ENCODE peak calls at places on chromosomes 4 and X, in six cellular contexts. One of them, this sample, is unnamed.

GRCh38 chrX:26008691-26009090 is 129.5 kb upstream of the MAGEB18 start:
- DNase-seq in CD8-positive, alpha-beta T cell: no peak
- DNase-seq in AG09309: no peak
- DNase-seq in lung: no peak
- DNase-seq in B cell: no peak
- DNase-seq in cardiac fibroblast: no peak
- DNase-seq in this sample: no peak

GRCh38 chrX:1455948-1456280 is 3.2 kb upstream of the ASMTL start:
- DNase-seq in CD8-positive, alpha-beta T cell: no peak
- DNase-seq in AG09309: no peak
- DNase-seq in lung: peak
- DNase-seq in B cell: peak
- DNase-seq in cardiac fibroblast: no peak
- DNase-seq in this sample: no peak

GRCh38 chr4:155908187-155909139 is 5.0 kb downstream of the TDO2 start:
- DNase-seq in CD8-positive, alpha-beta T cell: no peak
- DNase-seq in AG09309: no peak
- DNase-seq in lung: no peak
- DNase-seq in B cell: no peak
- DNase-seq in cardiac fibroblast: no peak
- DNase-seq in this sample: no peak

GRCh38 chr4:112145326-112145819 is at the start of gene FAM241A:
- DNase-seq in CD8-positive, alpha-beta T cell: peak
- DNase-seq in AG09309: peak
- DNase-seq in lung: peak
- DNase-seq in B cell: peak
- DNase-seq in cardiac fibroblast: peak
- DNase-seq in this sample: peak

GRCh38 chr4:121668368-121669162 is 28.2 kb downstream of the ANXA5 start:
- DNase-seq in CD8-positive, alpha-beta T cell: no peak
- DNase-seq in AG09309: peak
- DNase-seq in lung: no peak
- DNase-seq in B cell: no peak
- DNase-seq in cardiac fibroblast: peak
- DNase-seq in this sample: no peak

GRCh38 chr4:113692809-113693411 is 68.6 kb downstream of the CAMK2D start:
- DNase-seq in CD8-positive, alpha-beta T cell: no peak
- DNase-seq in AG09309: peak
- DNase-seq in lung: no peak
- DNase-seq in B cell: no peak
- DNase-seq in cardiac fibroblast: no peak
- DNase-seq in this sample: no peak

GRCh38 chrX:13398073-13398823 is 78.4 kb upstream of the ATXN3L start:
- DNase-seq in CD8-positive, alpha-beta T cell: no peak
- DNase-seq in AG09309: peak
- DNase-seq in lung: peak
- DNase-seq in B cell: no peak
- DNase-seq in cardiac fibroblast: peak
- DNase-seq in this sample: no peak

GRCh38 chr4:184250795-184251679 is 33.4 kb upstream of the ENPP6 start:
- DNase-seq in CD8-positive, alpha-beta T cell: no peak
- DNase-seq in AG09309: peak
- DNase-seq in lung: no peak
- DNase-seq in B cell: no peak
- DNase-seq in cardiac fibroblast: peak
- DNase-seq in this sample: no peak

GRCh38 chr4:20391224-20391623 is 139.5 kb downstream of the SLIT2 start:
- DNase-seq in CD8-positive, alpha-beta T cell: no peak
- DNase-seq in AG09309: peak
- DNase-seq in lung: no peak
- DNase-seq in B cell: no peak
- DNase-seq in cardiac fibroblast: peak
- DNase-seq in this sample: no peak

GRCh38 chr4:128517739-128518510 is 230.3 kb upstream of the PGRMC2 start:
- DNase-seq in CD8-positive, alpha-beta T cell: no peak
- DNase-seq in AG09309: peak
- DNase-seq in lung: peak
- DNase-seq in B cell: no peak
- DNase-seq in cardiac fibroblast: peak
- DNase-seq in this sample: no peak

GRCh38 chr4:101114936-101115372 is 232.4 kb downstream of the PPP3CA start:
- DNase-seq in CD8-positive, alpha-beta T cell: no peak
- DNase-seq in AG09309: no peak
- DNase-seq in lung: no peak
- DNase-seq in B cell: no peak
- DNase-seq in cardiac fibroblast: peak
- DNase-seq in this sample: no peak

GRCh38 chr4:108466936-108467902 is 153.2 kb upstream of the RPL34 start:
- DNase-seq in CD8-positive, alpha-beta T cell: no peak
- DNase-seq in AG09309: peak
- DNase-seq in lung: no peak
- DNase-seq in B cell: no peak
- DNase-seq in cardiac fibroblast: peak
- DNase-seq in this sample: no peak

GRCh38 chr4:5809216-5809776 is 83.6 kb downstream of the CRMP1 start:
- DNase-seq in CD8-positive, alpha-beta T cell: no peak
- DNase-seq in AG09309: no peak
- DNase-seq in lung: no peak
- DNase-seq in B cell: no peak
- DNase-seq in cardiac fibroblast: no peak
- DNase-seq in this sample: no peak

GRCh38 chr4:13612569-13612968 is 15.0 kb downstream of the BOD1L1 start:
- DNase-seq in CD8-positive, alpha-beta T cell: no peak
- DNase-seq in AG09309: no peak
- DNase-seq in lung: no peak
- DNase-seq in B cell: no peak
- DNase-seq in cardiac fibroblast: no peak
- DNase-seq in this sample: no peak

GRCh38 chrX:31993635-31994034 is 921.8 kb upstream of the FTHL17 start:
- DNase-seq in CD8-positive, alpha-beta T cell: no peak
- DNase-seq in AG09309: no peak
- DNase-seq in lung: no peak
- DNase-seq in B cell: no peak
- DNase-seq in cardiac fibroblast: no peak
- DNase-seq in this sample: no peak

GRCh38 chrX:105882581-105883275 is 60.4 kb downstream of the NRK start:
- DNase-seq in CD8-positive, alpha-beta T cell: no peak
- DNase-seq in AG09309: no peak
- DNase-seq in lung: no peak
- DNase-seq in B cell: no peak
- DNase-seq in cardiac fibroblast: peak
- DNase-seq in this sample: no peak

GRCh38 chr4:103008875-103009729 is 10.4 kb downstream of the SLC9B1 start:
- DNase-seq in CD8-positive, alpha-beta T cell: no peak
- DNase-seq in AG09309: peak
- DNase-seq in lung: no peak
- DNase-seq in B cell: no peak
- DNase-seq in cardiac fibroblast: peak
- DNase-seq in this sample: no peak

GRCh38 chr4:112144546-112145325 is 518 bp upstream of the FAM241A start:
- DNase-seq in CD8-positive, alpha-beta T cell: no peak
- DNase-seq in AG09309: no peak
- DNase-seq in lung: no peak
- DNase-seq in B cell: no peak
- DNase-seq in cardiac fibroblast: no peak
- DNase-seq in this sample: no peak

GRCh38 chr4:4446434-4446833 is 59.5 kb downstream of the NSG1 start:
- DNase-seq in CD8-positive, alpha-beta T cell: no peak
- DNase-seq in AG09309: no peak
- DNase-seq in lung: no peak
- DNase-seq in B cell: no peak
- DNase-seq in cardiac fibroblast: no peak
- DNase-seq in this sample: no peak

GRCh38 chrX:115650449-115650848 is 89.5 kb downstream of the PLS3 start:
- DNase-seq in CD8-positive, alpha-beta T cell: no peak
- DNase-seq in AG09309: no peak
- DNase-seq in lung: no peak
- DNase-seq in B cell: no peak
- DNase-seq in cardiac fibroblast: no peak
- DNase-seq in this sample: no peak

GRCh38 chr4:136183513-136183912 is 1348.8 kb downstream of the PCDH18 start:
- DNase-seq in CD8-positive, alpha-beta T cell: no peak
- DNase-seq in AG09309: no peak
- DNase-seq in lung: no peak
- DNase-seq in B cell: no peak
- DNase-seq in cardiac fibroblast: no peak
- DNase-seq in this sample: no peak

GRCh38 chrX:30212172-30212571 is 3.2 kb upstream of the MAGEB2 start:
- DNase-seq in CD8-positive, alpha-beta T cell: no peak
- DNase-seq in AG09309: no peak
- DNase-seq in lung: no peak
- DNase-seq in B cell: no peak
- DNase-seq in cardiac fibroblast: no peak
- DNase-seq in this sample: no peak

GRCh38 chrX:53440631-53441517 is 6.7 kb upstream of the HSD17B10 start:
- DNase-seq in CD8-positive, alpha-beta T cell: no peak
- DNase-seq in AG09309: no peak
- DNase-seq in lung: peak
- DNase-seq in B cell: no peak
- DNase-seq in cardiac fibroblast: peak
- DNase-seq in this sample: no peak

GRCh38 chr4:105551968-105552746 is at the start of gene ARHGEF38:
- DNase-seq in CD8-positive, alpha-beta T cell: no peak
- DNase-seq in AG09309: no peak
- DNase-seq in lung: peak
- DNase-seq in B cell: no peak
- DNase-seq in cardiac fibroblast: no peak
- DNase-seq in this sample: no peak
- TF ChIP-seq CTCF in CD8-positive, alpha-beta T cell: no peak
- TF ChIP-seq CTCF in AG09309: no peak
- TF ChIP-seq CTCF in lung: no peak
- TF ChIP-seq CTCF in B cell: no peak
- TF ChIP-seq CTCF in cardiac fibroblast: no peak
- TF ChIP-seq CTCF in this sample: no peak

DNA sequence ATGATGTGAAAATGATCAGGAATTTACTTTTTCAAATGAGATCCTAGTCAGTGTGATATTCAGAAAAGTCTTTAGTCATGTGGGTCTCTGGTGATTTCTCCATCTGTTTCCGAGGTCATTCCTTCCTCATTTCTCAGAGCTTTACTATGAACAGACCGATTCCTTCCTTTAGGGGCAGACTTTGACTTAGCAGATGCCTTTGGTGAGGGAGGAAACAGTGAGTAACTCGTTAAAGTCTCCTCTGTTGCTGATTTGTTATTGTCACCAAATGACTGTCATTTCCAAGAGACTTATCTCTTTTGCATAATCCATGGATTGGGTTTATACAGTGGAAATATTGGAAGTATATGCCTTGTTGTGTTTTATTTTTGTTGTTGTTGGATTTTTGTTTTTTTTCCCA is 76.2 kb upstream of the CD99 start:
- DNase-seq in CD8-positive, alpha-beta T cell: no peak
- DNase-seq in AG09309: peak
- DNase-seq in lung: no peak
- DNase-seq in B cell: no peak
- DNase-seq in cardiac fibroblast: peak
- DNase-seq in this sample: no peak
- TF ChIP-seq CTCF in CD8-positive, alpha-beta T cell: no peak
- TF ChIP-seq CTCF in AG09309: peak
- TF ChIP-seq CTCF in lung: no peak
- TF ChIP-seq CTCF in B cell: no peak
- TF ChIP-seq CTCF in cardiac fibroblast: peak
- TF ChIP-seq CTCF in this sample: no peak

GRCh38 chrX:149825424-149825823 is 43.7 kb downstream of the MAGEA9 start:
- DNase-seq in CD8-positive, alpha-beta T cell: peak
- DNase-seq in AG09309: no peak
- DNase-seq in lung: no peak
- DNase-seq in B cell: no peak
- DNase-seq in cardiac fibroblast: peak
- DNase-seq in this sample: no peak
- TF ChIP-seq CTCF in CD8-positive, alpha-beta T cell: peak
- TF ChIP-seq CTCF in AG09309: peak
- TF ChIP-seq CTCF in lung: no peak
- TF ChIP-seq CTCF in B cell: no peak
- TF ChIP-seq CTCF in cardiac fibroblast: peak
- TF ChIP-seq CTCF in this sample: peak

GRCh38 chr4:119039779-119040178 is 95.9 kb upstream of the MYOZ2 start:
- DNase-seq in CD8-positive, alpha-beta T cell: no peak
- DNase-seq in AG09309: no peak
- DNase-seq in lung: no peak
- DNase-seq in B cell: no peak
- DNase-seq in cardiac fibroblast: no peak
- DNase-seq in this sample: no peak
- TF ChIP-seq CTCF in CD8-positive, alpha-beta T cell: no peak
- TF ChIP-seq CTCF in AG09309: no peak
- TF ChIP-seq CTCF in lung: no peak
- TF ChIP-seq CTCF in B cell: no peak
- TF ChIP-seq CTCF in cardiac fibroblast: peak
- TF ChIP-seq CTCF in this sample: no peak

This sample was measured in mesothelial cell of epicardium.